ENCODE peak calls at places on chromosomes 12 and 14, in five cellular contexts. J is psoas muscle, Z is heart left ventricle, M is GM23338, P is transverse colon. W is an unnamed sample.

GRCh38 chr12:38585090-38585489 is 268.5 kb downstream of the ALG10B start:
- DNase-seq in M (no peak), J (no peak), P (no peak), Z (no peak), W (no peak)

GRCh38 chr12:51911788-51912711 is 4.7 kb downstream of the ACVRL1 start:
- DNase-seq in P (peak; percentile 49), Z (peak; percentile 71), M (peak; percentile 37), J (peak; percentile 57), W (no peak)

GRCh38 chr12:110165540-110166159 is 41.5 kb downstream of the IFT81 start:
- DNase-seq in Z (no peak), P (no peak), M (peak; percentile 81), J (no peak), W (no peak)

GRCh38 chr12:2764398-2764797 is 30.4 kb upstream of the FKBP4 start:
- DNase-seq in P (no peak), J (no peak), M (no peak), Z (no peak), W (peak; percentile 25)

GRCh38 chr12:130661501-130662255 is 54.4 kb downstream of the RIMBP2 start:
- DNase-seq in J (no peak), Z (no peak), P (no peak), M (peak; percentile 10), W (no peak)

GRCh38 chr12:50505386-50505827 is 622 bp downstream of the DIP2B start:
- DNase-seq in Z (no peak), J (no peak), P (peak; percentile 33), M (no peak), W (peak; percentile 31)

GRCh38 chr14:22539831-22540230 is 49.2 kb downstream of the DAD1 start:
- DNase-seq in Z (no peak), J (no peak), M (no peak), P (no peak), W (no peak)

GRCh38 chr12:78149459-78149858 is 318.8 kb downstream of the NAV3 start:
- DNase-seq in Z (no peak), M (no peak), J (no peak), P (no peak), W (no peak)

GRCh38 chr12:64760808-64761573 is 1.8 kb upstream of the GNS start:
- DNase-seq in P (no peak), J (no peak), M (no peak), Z (no peak), W (peak; percentile 13)

GRCh38 chr12:82438356-82438755 is 80.0 kb downstream of the METTL25 start:
- DNase-seq in M (no peak), J (no peak), P (no peak), Z (no peak), W (no peak)

GRCh38 chr12:82436354-82436753 is 78.0 kb downstream of the METTL25 start:
- DNase-seq in Z (no peak), P (no peak), J (no peak), M (no peak), W (no peak)

GRCh38 chr12:82437744-82438143 is 79.4 kb downstream of the METTL25 start:
- DNase-seq in Z (no peak), P (no peak), M (no peak), J (no peak), W (no peak)

DNA sequence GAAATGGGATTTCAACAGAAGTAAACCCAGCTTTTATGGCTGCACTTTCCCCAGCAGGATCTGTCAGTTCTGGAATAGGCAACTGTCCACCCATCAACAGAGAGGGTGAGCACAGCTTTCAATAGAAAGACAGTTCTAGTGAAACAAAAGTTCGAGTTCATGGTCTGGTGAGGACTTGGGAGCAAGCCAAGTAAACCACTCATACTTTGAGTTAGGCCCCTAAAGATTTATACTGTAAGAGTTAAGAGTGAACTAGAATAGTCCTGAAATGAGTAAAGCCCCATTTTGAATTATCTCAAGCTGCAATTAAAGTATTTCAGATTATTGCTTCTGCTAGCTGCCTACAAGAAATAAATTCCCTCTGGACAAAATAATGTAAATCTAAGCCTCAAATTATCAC is 82.6 kb downstream of the METTL25 start:
- DNase-seq in J (no peak), M (no peak), Z (no peak), P (no peak), W (no peak)
- H3K4me1 ChIP-seq in J (no peaks in the 10 kb centered on the region), M (no peaks in the 10 kb centered on the region), Z (no peaks in the 10 kb centered on the region), P (no peaks in the 10 kb centered on the region), W (no peaks in the 10 kb centered on the region)

GRCh38 chr12:4791497-4791896 is 71.3 kb downstream of the GALNT8 start:
- DNase-seq in M (no peak), P (no peak), Z (no peak), J (no peak), W (no peak)
- H3K4me3 ChIP-seq in M (no peak overlapping the region), P (no peak overlapping the region), Z (no peak overlapping the region), J (no peak overlapping the region), W (no peak overlapping the region)

DNA sequence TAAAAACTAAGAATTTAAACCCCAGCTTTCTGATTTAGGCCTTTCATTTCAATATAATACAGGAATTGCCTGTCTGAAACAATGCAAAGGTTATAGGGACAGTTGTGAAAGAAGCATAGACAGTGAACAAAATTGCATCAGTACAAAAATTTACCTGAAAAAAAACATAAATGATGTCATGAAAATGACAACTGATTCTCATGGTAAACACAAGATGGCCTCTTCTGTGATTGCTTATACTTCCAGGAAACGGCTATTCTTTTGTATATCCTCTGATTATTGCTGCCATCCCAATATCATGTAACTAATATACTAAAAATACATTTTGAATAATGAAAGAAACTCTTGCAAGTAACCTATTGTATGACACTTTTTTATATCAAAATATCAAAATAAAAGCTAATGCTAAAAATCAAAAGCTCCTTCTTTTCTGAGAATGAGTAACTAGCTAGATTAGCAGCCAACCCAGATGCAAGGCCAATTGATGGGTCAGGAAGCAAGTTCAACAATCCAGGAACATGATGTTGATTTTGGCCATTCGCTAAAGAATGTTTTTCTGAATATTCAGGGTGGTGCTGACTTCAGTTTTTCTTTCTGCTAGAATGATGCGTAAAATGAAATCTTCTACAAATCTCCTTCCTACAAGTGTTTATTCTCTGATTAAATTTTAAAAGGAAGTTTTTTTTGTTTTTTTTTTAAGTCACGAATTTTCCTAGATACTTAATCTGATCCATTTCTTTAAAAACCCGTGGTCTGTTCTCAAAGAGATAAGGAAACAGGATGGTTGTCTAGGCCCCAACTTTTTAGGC is 83.6 kb downstream of the ALX1 start:
- DNase-seq in M (no peak), P (no peak), Z (no peak), J (no peak), W (no peak)
- H3K27ac ChIP-seq in M (no peak overlapping the region), P (no peak overlapping the region), Z (no peak overlapping the region), J (no peak overlapping the region), W (no peak overlapping the region)

DNA sequence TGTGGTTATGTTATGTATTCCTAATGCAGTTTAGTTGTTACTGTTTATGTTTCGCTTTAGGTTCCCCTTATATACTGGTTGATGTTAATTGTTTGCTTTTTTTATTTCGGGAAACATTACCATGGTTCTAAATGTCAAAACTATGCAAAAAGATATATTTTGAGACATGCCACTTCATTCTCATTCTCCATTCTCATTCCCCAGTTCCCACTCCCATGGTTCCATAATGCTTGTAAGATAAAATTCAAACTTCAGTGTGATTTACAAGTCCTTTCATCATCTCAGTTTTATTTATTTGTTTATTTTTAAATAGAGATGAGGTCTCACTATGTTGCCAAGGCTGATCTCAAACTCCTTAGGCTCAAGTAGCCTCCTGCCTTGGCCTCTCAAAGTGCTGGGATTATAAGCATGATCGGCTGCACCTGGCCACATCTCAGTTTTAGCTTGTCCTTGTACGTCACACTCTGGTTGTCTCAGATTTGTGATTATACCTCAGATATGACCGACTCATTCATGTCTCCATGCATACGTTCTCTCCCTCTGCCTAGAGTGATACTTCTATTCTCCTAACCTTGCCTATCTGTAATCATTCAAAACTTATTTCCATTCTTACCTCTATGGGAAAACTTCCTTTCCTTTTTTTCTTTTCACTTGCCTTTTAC is 407.8 kb upstream of the RGS6 start:
- DNase-seq in Z (no peak), J (no peak), M (no peak), P (no peak), W (no peak)
- H3K4me1 ChIP-seq in Z (peaks cover 3% of the 10 kb centered on the region), J (no peaks in the 10 kb centered on the region), M (no peaks in the 10 kb centered on the region), P (peaks cover 17% of the 10 kb centered on the region), W (no peaks in the 10 kb centered on the region)

GRCh38 chr14:99216191-99216590 is 55.8 kb downstream of the BCL11B start:
- DNase-seq in J (no peak), Z (no peak), M (no peak), P (no peak), W (no peak)
- H3K4me3 ChIP-seq in J (no peak overlapping the region), Z (no peak overlapping the region), M (no peak overlapping the region), P (no peak overlapping the region), W (no peak overlapping the region)

W was measured in small intestine.